ENCODE peak calls at places on chromosomes 16 and 17, in four cellular contexts. O is PC-9, P is MM.1S, L is GM23248. Z is an unnamed sample.
A peak's percentile ranks its signal among the peaks of the same experiment; 100 is the strongest.

GRCh38 chr17:47948706-47949196 is 7.4 kb downstream of the PNPO start:
- DNase-seq in O (peak; percentile 78), P (no peak), L (peak; percentile 41), Z (no peak)

GRCh38 chr16:51666821-51667220 is 515.8 kb upstream of the SALL1 start:
- DNase-seq in O (no peak), P (no peak), L (peak; percentile 23), Z (no peak)

GRCh38 chr16:75703341-75703740 is 2.1 kb upstream of the DUXB start:
- DNase-seq in O (no peak), P (no peak), L (peak; percentile 59), Z (no peak)

GRCh38 chr17:68972119-68972704 is 17.0 kb upstream of the ABCA8 start:
- DNase-seq in O (no peak), P (peak; percentile 30), L (peak; percentile 68), Z (peak; percentile 65)

GRCh38 chr16:83955218-83956130 is 2.4 kb downstream of the OSGIN1 start:
- DNase-seq in O (no peak), P (no peak), L (peak; percentile 57), Z (no peak)

GRCh38 chr16:85856054-85856453 is 42.9 kb upstream of the IRF8 start:
- DNase-seq in O (no peak), P (no peak), L (no peak), Z (no peak)

GRCh38 chr17:83069571-83069906 is 9.9 kb upstream of the METRNL start:
- DNase-seq in O (no peak), P (no peak), L (no peak), Z (no peak)

GRCh38 chr16:50861451-50861850 is 119.6 kb downstream of the CYLD start:
- DNase-seq in O (no peak), P (no peak), L (no peak), Z (no peak)

GRCh38 chr16:14958970-14959369 is 15.9 kb upstream of the PDXDC1 start:
- DNase-seq in O (no peak), P (no peak), L (peak; percentile 34), Z (peak; percentile 10)

GRCh38 chr16:22192261-22193133 is 13.6 kb upstream of the EEF2K start:
- DNase-seq in O (peak; percentile 46), P (peak; percentile 85), L (peak; percentile 96), Z (peak; percentile 79)

GRCh38 chr17:10875984-10876555 is 38.2 kb upstream of the PIRT start:
- DNase-seq in O (no peak), P (peak; percentile 18), L (peak; percentile 46), Z (peak; percentile 83)

GRCh38 chr17:33127706-33128105 is 136.1 kb downstream of the SPACA3 start:
- DNase-seq in O (no peak), P (no peak), L (peak; percentile 9), Z (no peak)

GRCh38 chr17:82231312-82231561 is 2.4 kb downstream of the SLC16A3 start:
- DNase-seq in O (no peak), P (no peak), L (no peak), Z (no peak)

GRCh38 chr17:64009571-64010402 is 10.6 kb downstream of the ICAM2 start:
- DNase-seq in O (peak; percentile 84), P (no peak), L (peak; percentile 64), Z (no peak)

GRCh38 chr17:57408064-57408811 is 151.9 kb downstream of the MSI2 start:
- DNase-seq in O (peak; percentile 66), P (no peak), L (no peak), Z (peak; percentile 64)

GRCh38 chr17:44543213-44543904 is 13.9 kb upstream of the FZD2 start:
- DNase-seq in O (peak; percentile 96), P (no peak), L (peak; percentile 88), Z (peak; percentile 99)

GRCh38 chr17:226108-226772 is 44.8 kb upstream of the DOC2B start:
- DNase-seq in O (no peak), P (no peak), L (no peak), Z (no peak)

GRCh38 chr16:49601541-49601940 is 227.9 kb downstream of the C16orf78 start:
- DNase-seq in O (no peak), P (no peak), L (no peak), Z (no peak)

GRCh38 chr17:39754958-39755549 is 17.3 kb downstream of the GRB7 start:
- DNase-seq in O (no peak), P (no peak), L (peak; percentile 33), Z (peak; percentile 62)

GRCh38 chr17:4945176-4945943 is 3.0 kb downstream of the PFN1 start:
- DNase-seq in O (peak; percentile 90), P (peak; percentile 61), L (peak; percentile 96), Z (peak; percentile 53)
- H3F3A ChIP-seq in O (peaks cover 91% of the 10 kb centered on the region), P (peaks cover 81% of the 10 kb centered on the region), L (peaks cover 59% of the 10 kb centered on the region), Z (peaks cover 58% of the 10 kb centered on the region)

DNA sequence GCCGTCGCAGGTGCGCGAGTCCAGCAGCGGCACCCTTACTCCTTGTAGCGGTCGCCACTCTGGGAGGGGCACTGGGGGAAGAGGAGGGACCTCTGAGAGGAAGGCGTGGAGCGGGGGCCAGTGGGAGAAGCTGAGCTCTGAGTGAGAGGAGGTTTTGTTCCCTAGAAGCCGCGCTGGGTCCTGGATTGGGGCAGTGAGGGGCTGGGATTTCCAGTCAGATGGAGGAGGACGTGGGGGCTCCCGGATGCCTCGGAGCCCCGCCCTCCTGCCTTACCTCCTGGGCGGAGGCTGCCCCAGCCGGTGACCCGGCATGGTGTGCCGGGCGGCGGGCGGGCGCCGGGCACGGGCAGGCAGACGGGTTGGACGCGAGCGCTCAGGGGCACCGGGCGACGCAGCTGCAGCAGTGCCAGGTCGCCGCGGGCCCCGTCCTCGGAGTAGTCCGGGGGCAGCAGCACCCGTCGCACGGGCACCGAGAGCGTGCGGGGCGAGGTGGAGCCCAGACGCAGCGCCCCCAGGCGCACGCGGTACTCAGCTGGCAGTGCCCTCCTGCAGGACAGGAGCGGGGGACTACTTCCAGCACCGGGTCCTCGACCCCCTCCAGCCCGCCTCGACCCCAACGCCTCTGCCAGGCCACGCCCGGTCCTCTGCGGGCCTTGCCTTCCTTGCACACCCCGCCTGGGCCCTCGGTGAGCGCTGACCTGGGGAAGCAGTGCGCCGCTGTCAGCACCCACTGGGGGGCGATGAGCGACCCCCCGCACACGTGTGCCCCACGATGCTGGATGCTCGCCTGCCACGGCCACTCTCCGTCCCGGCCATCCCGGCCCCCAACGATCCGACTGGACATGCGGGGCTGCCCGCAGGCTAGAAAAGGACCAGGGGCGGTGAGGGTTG is 2.0 kb downstream of the PRSS33 start:
- DNase-seq in O (no peak), P (no peak), L (no peak), Z (peak; percentile 56)
- TF ChIP-seq EZH2 in O (no peak), P (no peak), L (peak; percentile 66), Z (no peak)

GRCh38 chr16:66925322-66925840 is at the start of gene RRAD:
- DNase-seq in O (no peak), P (no peak), L (peak; percentile 54), Z (peak; percentile 50)

GRCh38 chr16:66923866-66924265 is 1.5 kb downstream of the RRAD start:
- DNase-seq in O (no peak), P (no peak), L (no peak), Z (no peak)

GRCh38 chr16:66921758-66922450 is 3.2 kb upstream of the CDH16 start:
- DNase-seq in O (no peak), P (no peak), L (no peak), Z (peak; percentile 16)

GRCh38 chr16:66924527-66925321 is 611 bp downstream of the RRAD start:
- DNase-seq in O (no peak), P (peak; percentile 27), L (peak; percentile 63), Z (peak; percentile 79)

DNA sequence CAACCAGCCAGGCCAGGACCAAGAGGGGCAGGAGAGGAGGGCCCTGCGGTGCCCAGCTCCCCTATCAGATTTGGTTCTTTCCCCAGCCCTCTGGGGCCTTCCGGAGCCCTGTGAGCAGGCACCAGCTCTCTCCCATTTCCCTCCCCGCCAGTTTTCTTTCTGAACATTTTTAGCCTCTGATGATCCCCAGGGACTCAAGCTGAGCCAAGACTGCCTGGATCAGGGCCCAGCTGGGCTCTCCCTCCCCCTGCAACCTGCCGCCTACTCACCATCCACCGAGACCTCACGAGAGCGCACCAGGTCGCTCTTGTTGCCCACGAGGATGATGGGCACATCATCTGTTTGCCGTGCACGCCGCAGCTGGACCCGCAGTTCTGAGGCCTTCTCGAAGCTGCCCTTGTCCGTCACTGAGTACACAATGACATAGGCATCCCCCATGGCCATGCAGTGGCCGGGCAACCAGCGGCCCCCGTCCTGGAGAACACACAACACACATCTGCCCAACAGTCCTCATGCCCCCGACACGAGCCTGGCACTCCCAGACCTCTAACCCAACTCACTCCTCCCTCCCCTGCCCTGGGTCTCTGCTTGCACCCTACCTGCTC is 2.0 kb downstream of the RRAD start:
- DNase-seq in O (no peak), P (no peak), L (no peak), Z (no peak)
- H3K4me2 ChIP-seq in O (no peak overlapping the region), P (no peak overlapping the region), L (no peak overlapping the region), Z (no peak overlapping the region)

GRCh38 chr16:65619606-65620005 is 497.7 kb upstream of the CDH11 start:
- DNase-seq in O (no peak), P (no peak), L (peak; percentile 8), Z (no peak)

GRCh38 chr16:65621640-65622039 is 499.8 kb upstream of the CDH11 start:
- DNase-seq in O (no peak), P (no peak), L (no peak), Z (no peak)

GRCh38 chr16:65624696-65625095 is 502.8 kb upstream of the CDH11 start:
- DNase-seq in O (no peak), P (no peak), L (no peak), Z (no peak)

GRCh38 chr16:65622161-65622560 is 500.3 kb upstream of the CDH11 start:
- DNase-seq in O (no peak), P (no peak), L (no peak), Z (no peak)

GRCh38 chr16:65624246-65624645 is 502.4 kb upstream of the CDH11 start:
- DNase-seq in O (no peak), P (no peak), L (no peak), Z (no peak)
- H3F3A ChIP-seq in O (no peaks in the 10 kb centered on the region), P (no peaks in the 10 kb centered on the region), L (no peaks in the 10 kb centered on the region), Z (no peaks in the 10 kb centered on the region)

Z was measured in GM23338.